ENCODE peak calls at places on chromosomes 1 and 21, in eight cellular contexts. V, U, C, H, A, S, R and I are unnamed samples.

GRCh38 chr1:32337855-32338636 is 2.0 kb upstream of the MARCKSL1 start:
- DNase-seq in V (no peak), U (no peak), C (peak; percentile 43), H (peak; percentile 64), A (no peak), S (no peak), R (peak; percentile 57), I (no peak)

GRCh38 chr1:235721982-235722381 is 72.4 kb upstream of the GNG4 start:
- DNase-seq in V (no peak), U (no peak), C (no peak), H (no peak), A (no peak), S (no peak), R (no peak), I (no peak)

GRCh38 chr21:31656199-31657095 is 3.0 kb upstream of the SOD1 start:
- DNase-seq in V (no peak), U (no peak), C (peak; percentile 22), H (no peak), A (no peak), S (no peak), R (no peak), I (no peak)

GRCh38 chr1:53600486-53600885 is 138.5 kb downstream of the GLIS1 start:
- DNase-seq in V (peak; percentile 45), U (no peak), C (no peak), H (no peak), A (no peak), S (no peak), R (no peak), I (no peak)

GRCh38 chr21:30408782-30409494 is 13.1 kb downstream of the KRTAP13-1 start:
- DNase-seq in V (no peak), U (peak; percentile 49), C (peak; percentile 72), H (peak; percentile 65), A (no peak), S (peak; percentile 72), R (peak; percentile 80), I (no peak)

GRCh38 chr1:96445296-96445695 is 276.3 kb upstream of the PTBP2 start:
- DNase-seq in V (no peak), U (no peak), C (no peak), H (no peak), A (no peak), S (no peak), R (no peak), I (no peak)

GRCh38 chr1:200518524-200518923 is 102.0 kb downstream of the KIF14 start:
- DNase-seq in V (no peak), U (no peak), C (no peak), H (no peak), A (no peak), S (no peak), R (no peak), I (no peak)

GRCh38 chr21:26844258-26845065 is 747 bp downstream of the ADAMTS1 start:
- DNase-seq in V (peak; percentile 84), U (peak; percentile 59), C (peak; percentile 54), H (peak; percentile 29), A (no peak), S (peak; percentile 60), R (no peak), I (no peak)

GRCh38 chr1:204348722-204349121 is 11.0 kb downstream of the PLEKHA6 start:
- DNase-seq in V (peak; percentile 84), U (no peak), C (peak; percentile 41), H (peak; percentile 84), A (peak; percentile 42), S (no peak), R (peak; percentile 55), I (no peak)

GRCh38 chr1:92314024-92314423 is 15.2 kb downstream of the RPAP2 start:
- DNase-seq in V (no peak), U (no peak), C (no peak), H (no peak), A (no peak), S (no peak), R (no peak), I (no peak)

GRCh38 chr1:160078392-160079195 is 2.7 kb upstream of the KCNJ9 start:
- DNase-seq in V (no peak), U (peak; percentile 61), C (peak; percentile 46), H (peak; percentile 50), A (no peak), S (no peak), R (peak; percentile 48), I (no peak)

GRCh38 chr1:208029381-208030319 is 118.7 kb upstream of the CD34 start:
- DNase-seq in V (no peak), U (no peak), C (peak; percentile 75), H (peak; percentile 36), A (peak; percentile 72), S (no peak), R (no peak), I (no peak)

GRCh38 chr1:25569599-25570458 is 26.4 kb downstream of the LDLRAP1 start:
- DNase-seq in V (no peak), U (no peak), C (peak; percentile 15), H (no peak), A (no peak), S (no peak), R (no peak), I (no peak)

DNA sequence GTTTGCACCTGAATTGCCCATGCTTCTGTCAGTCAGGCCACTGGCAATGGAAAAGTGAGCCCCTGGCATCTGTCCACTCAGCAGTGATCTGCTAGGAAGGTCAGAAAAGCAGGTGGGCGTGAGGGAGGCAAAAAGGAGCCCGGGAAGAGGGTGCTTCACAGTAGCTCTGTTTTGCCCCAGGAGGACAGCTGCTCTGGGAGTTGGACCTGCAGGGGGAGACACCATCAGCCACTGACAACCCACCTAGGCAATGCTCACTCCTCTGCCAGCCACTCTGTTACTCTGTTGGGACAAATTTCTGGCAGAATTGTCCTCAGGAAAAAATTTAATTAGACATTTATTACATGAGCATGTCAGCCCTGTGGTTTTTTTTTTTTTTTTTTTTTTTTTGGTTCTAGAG is 146.4 kb downstream of the LRIG2 start:
- DNase-seq in V (no peak), U (peak; percentile 17), C (no peak), H (no peak), A (no peak), S (no peak), R (no peak), I (no peak)
- TF ChIP-seq CTCF in V (no peak), U (no peak), C (peak; percentile 32), H (no peak), A (no peak), S (no peak), R (no peak), I (peak; percentile 12)

GRCh38 chr1:73839922-73840321 is 358.1 kb downstream of the LRRIQ3 start:
- DNase-seq in V (no peak), U (peak; percentile 30), C (peak; percentile 2), H (no peak), A (no peak), S (no peak), R (no peak), I (no peak)
- TF ChIP-seq CTCF in V (no peak), U (peak; percentile 71), C (no peak), H (no peak), A (peak; percentile 6), S (no peak), R (no peak), I (peak; percentile 14)

GRCh38 chr1:47333578-47333921 is at the start of gene CMPK1:
- DNase-seq in V (peak; percentile 89), U (peak; percentile 80), C (peak; percentile 84), H (peak; percentile 87), A (peak; percentile 83), S (peak; percentile 86), R (peak; percentile 86), I (no peak)
- TF ChIP-seq CTCF in V (no peak), U (no peak), C (peak; percentile 16), H (no peak), A (no peak), S (no peak), R (no peak), I (peak; percentile 26)

GRCh38 chr1:30911061-30911954 is 2.8 kb upstream of the SDC3 start:
- DNase-seq in V (peak; percentile 96), U (peak; percentile 81), C (peak; percentile 84), H (peak; percentile 91), A (peak; percentile 77), S (peak; percentile 83), R (peak; percentile 88), I (no peak)
- TF ChIP-seq CTCF in V (peak; percentile 83), U (peak; percentile 60), C (peak; percentile 85), H (peak; percentile 70), A (peak; percentile 83), S (peak; percentile 69), R (peak; percentile 94), I (peak; percentile 94)

GRCh38 chr1:153533689-153534201 is 2.0 kb downstream of the S100A6 start:
- DNase-seq in V (peak; percentile 85), U (no peak), C (peak; percentile 93), H (peak; percentile 68), A (peak; percentile 93), S (no peak), R (peak; percentile 80), I (no peak)

GRCh38 chr1:153534226-153534932 is 1.4 kb downstream of the S100A6 start:
- DNase-seq in V (peak; percentile 79), U (no peak), C (peak; percentile 67), H (no peak), A (no peak), S (no peak), R (no peak), I (no peak)

GRCh38 chr1:153532161-153532560 is 3.6 kb downstream of the S100A6 start:
- DNase-seq in V (peak; percentile 41), U (no peak), C (no peak), H (no peak), A (no peak), S (no peak), R (no peak), I (no peak)

GRCh38 chr1:153531638-153532037 is 4.2 kb downstream of the S100A6 start:
- DNase-seq in V (peak; percentile 22), U (no peak), C (no peak), H (no peak), A (no peak), S (no peak), R (no peak), I (no peak)

DNA sequence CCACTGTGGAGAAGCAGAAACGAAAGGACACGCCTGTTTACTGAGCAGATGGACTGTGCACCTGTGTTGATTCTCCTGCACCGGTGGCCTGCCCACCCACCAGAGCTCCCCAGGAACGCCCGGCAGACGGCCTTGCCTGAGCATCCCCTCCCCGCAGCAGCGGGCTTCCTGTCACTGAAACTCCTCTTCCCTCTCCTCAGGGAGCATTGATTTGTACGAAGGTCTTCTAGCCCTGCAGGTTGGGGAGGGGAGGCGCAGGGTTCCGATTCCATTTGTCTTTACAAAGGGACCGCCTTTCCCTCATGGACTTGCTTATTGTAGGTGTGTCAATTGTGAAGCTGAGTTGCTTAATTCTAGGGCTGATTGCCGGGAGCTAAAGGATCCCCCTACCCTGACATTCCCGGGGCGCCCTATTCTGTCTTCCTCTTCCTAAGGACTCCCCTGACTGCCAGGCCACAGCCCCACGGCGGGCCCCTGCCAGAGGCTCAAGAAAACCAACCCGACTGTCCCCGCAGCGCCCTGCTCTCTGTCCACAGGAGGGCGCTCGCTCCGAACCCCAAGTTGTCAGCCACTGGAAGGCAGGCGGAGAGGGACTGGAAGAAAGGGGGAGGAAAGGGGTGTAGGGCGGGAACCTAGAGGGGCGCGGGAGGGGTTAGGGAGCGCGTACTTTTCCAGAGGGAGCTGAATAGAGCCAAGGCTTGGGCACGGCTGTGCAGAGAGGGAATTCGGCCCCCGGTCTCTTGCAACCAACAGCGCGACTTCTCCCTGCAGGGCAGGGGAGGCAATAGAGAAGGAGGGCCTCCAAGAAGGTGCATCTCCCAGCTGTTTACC is 2.8 kb downstream of the S100A6 start:
- DNase-seq in V (peak; percentile 96), U (peak; percentile 85), C (peak; percentile 88), H (peak; percentile 95), A (peak; percentile 86), S (peak; percentile 66), R (peak; percentile 95), I (no peak)
- TF ChIP-seq CTCF in V (peak; percentile 93), U (peak; percentile 78), C (peak; percentile 93), H (peak; percentile 84), A (peak; percentile 97), S (peak; percentile 61), R (peak; percentile 96), I (peak; percentile 99)

GRCh38 chr1:50921029-50921428 is 39.0 kb downstream of the FAF1 start:
- DNase-seq in V (no peak), U (no peak), C (no peak), H (no peak), A (no peak), S (no peak), R (no peak), I (no peak)
- TF ChIP-seq CTCF in V (no peak), U (no peak), C (no peak), H (no peak), A (no peak), S (no peak), R (no peak), I (no peak)